ENCODE peak calls at places on chromosome X, in six cellular contexts. F is A172; Z is substantia nigra; I is foreskin melanocyte; U is CD8-positive, alpha-beta memory T cell; V is NCI-H510A. A is an unnamed sample.

GRCh38 chrX:42920752-42921151 is 142.8 kb upstream of the PPP1R2C start:
- DNase-seq in I (no peak), V (no peak), Z (no peak), U (no peak), F (no peak), A (no peak)

GRCh38 chrX:66110112-66110511 is 53.9 kb upstream of the HEPH start:
- DNase-seq in F (peak), Z (no peak), U (no peak), V (no peak), I (peak), A (no peak)

GRCh38 chrX:68084765-68085164 is 348.5 kb downstream of the OPHN1 start:
- DNase-seq in U (no peak), F (no peak), V (no peak), I (no peak), Z (no peak), A (no peak)

GRCh38 chrX:85611926-85612325 is 232.5 kb upstream of the POF1B start:
- DNase-seq in V (no peak), I (no peak), Z (no peak), U (no peak), F (no peak), A (no peak)

GRCh38 chrX:150094996-150095395 is 156.7 kb upstream of the EOLA2 start:
- DNase-seq in U (no peak), F (peak), I (no peak), Z (no peak), V (no peak), A (no peak)

GRCh38 chrX:134020910-134021309 is 35.5 kb upstream of the GPC3 start:
- DNase-seq in V (peak), I (no peak), Z (no peak), F (no peak), U (no peak), A (no peak)

GRCh38 chrX:53256446-53257041 is 24.8 kb downstream of the IQSEC2 start:
- DNase-seq in F (no peak), U (no peak), I (no peak), Z (no peak), V (no peak), A (no peak)

GRCh38 chrX:81120936-81121351 is 80.8 kb downstream of the HMGN5 start:
- DNase-seq in U (no peak), I (peak), F (peak), Z (peak), V (no peak), A (no peak)

GRCh38 chrX:10397349-10397748 is 223.0 kb downstream of the MID1 start:
- DNase-seq in V (no peak), Z (no peak), I (no peak), F (no peak), U (no peak), A (no peak)

GRCh38 chrX:868248-868647 is 237.7 kb downstream of the SHOX start:
- DNase-seq in Z (no peak), V (no peak), F (no peak), U (no peak), I (no peak), A (no peak)

GRCh38 chrX:13666836-13667235 is 13.9 kb downstream of the TCEANC start:
- DNase-seq in F (no peak), U (no peak), I (peak), V (no peak), Z (no peak), A (no peak)

GRCh38 chrX:74461384-74461783 is 40.1 kb downstream of the SLC16A2 start:
- DNase-seq in F (no peak), U (no peak), V (no peak), Z (no peak), I (no peak), A (no peak)

GRCh38 chrX:119399772-119400101 is 601 bp downstream of the SLC25A43 start:
- DNase-seq in U (no peak), Z (no peak), I (no peak), V (no peak), F (no peak), A (no peak)

GRCh38 chrX:125170459-125170858 is 149.2 kb upstream of the TEX13C start:
- DNase-seq in Z (no peak), V (no peak), F (no peak), I (no peak), U (no peak), A (no peak)

GRCh38 chrX:136689441-136689840 is 41.5 kb downstream of the CD40LG start:
- DNase-seq in F (no peak), V (no peak), Z (no peak), U (no peak), I (no peak), A (no peak)

GRCh38 chrX:29422034-29422433 is 793.3 kb upstream of the MAGEB2 start:
- DNase-seq in F (no peak), Z (no peak), U (no peak), V (no peak), I (no peak), A (no peak)

GRCh38 chrX:45801554-45801953 is 600.9 kb upstream of the DIPK2B start:
- DNase-seq in Z (no peak), F (peak), U (no peak), V (no peak), I (no peak), A (no peak)

GRCh38 chrX:47797084-47797483 is 39.6 kb upstream of the ZNF81 start:
- DNase-seq in Z (no peak), F (no peak), V (no peak), U (no peak), I (peak), A (no peak)

GRCh38 chrX:109600114-109600710 is 24.8 kb downstream of the KCNE5 start:
- DNase-seq in Z (no peak), V (no peak), F (no peak), U (no peak), I (no peak), A (no peak)

GRCh38 chrX:43000121-43000520 is 222.2 kb upstream of the PPP1R2C start:
- DNase-seq in V (no peak), Z (no peak), I (no peak), F (no peak), U (no peak), A (no peak)

GRCh38 chrX:15465896-15466651 is 27.1 kb downstream of the PIR start:
- DNase-seq in U (no peak), V (no peak), Z (no peak), I (no peak), F (no peak), A (no peak)

GRCh38 chrX:52368368-52369055 is at the start of gene XAGE2:
- DNase-seq in F (no peak), U (no peak), Z (no peak), I (no peak), V (no peak), A (no peak)

GRCh38 chrX:95318882-95319281 is 1365.8 kb upstream of the DIAPH2 start:
- DNase-seq in V (no peak), I (peak), U (no peak), Z (no peak), F (peak), A (no peak)

GRCh38 chrX:11478036-11478435 is 184.8 kb downstream of the AMELX start:
- DNase-seq in F (no peak), I (no peak), U (no peak), V (no peak), Z (no peak), A (no peak)

GRCh38 chrX:96425204-96425603 is 259.4 kb upstream of the DIAPH2 start:
- DNase-seq in Z (no peak), I (no peak), U (no peak), F (no peak), V (no peak), A (no peak)

GRCh38 chrX:105451426-105451825 is 230.9 kb upstream of the TEX13A start:
- DNase-seq in I (no peak), V (no peak), U (no peak), F (no peak), Z (no peak), A (no peak)

GRCh38 chrX:123797543-123798447 is 62.1 kb upstream of the XIAP start:
- DNase-seq in Z (no peak), V (no peak), U (no peak), I (no peak), F (no peak), A (no peak)

GRCh38 chrX:7055386-7056137 is 92.0 kb upstream of the STS start:
- DNase-seq in V (no peak), U (no peak), Z (no peak), F (no peak), I (no peak), A (no peak)

GRCh38 chrX:138031715-138032114 is 465.8 kb downstream of the ZIC3 start:
- DNase-seq in Z (no peak), F (no peak), V (no peak), I (no peak), U (no peak), A (no peak)

GRCh38 chrX:132333351-132333750 is 114.1 kb upstream of the RAP2C start:
- DNase-seq in I (no peak), V (no peak), Z (no peak), U (no peak), F (no peak), A (no peak)

GRCh38 chrX:56130013-56130412 is 102.1 kb upstream of the KLF8 start:
- DNase-seq in F (no peak), U (no peak), V (no peak), Z (no peak), I (no peak), A (no peak)

GRCh38 chrX:18288716-18289115 is 65.8 kb downstream of the SCML2 start:
- DNase-seq in U (no peak), F (no peak), Z (no peak), I (no peak), V (no peak), A (no peak)

GRCh38 chrX:51461053-51462050 is 35.0 kb downstream of the NUDT11 start:
- DNase-seq in F (peak), U (no peak), Z (no peak), I (peak), V (no peak), A (no peak)

GRCh38 chrX:16702700-16703599 is 9.5 kb downstream of the CTPS2 start:
- DNase-seq in U (no peak), I (no peak), Z (no peak), F (no peak), V (no peak), A (no peak)

GRCh38 chrX:11558972-11559371 is 106.7 kb downstream of the ARHGAP6 start:
- DNase-seq in V (no peak), U (peak), I (peak), Z (no peak), F (peak), A (no peak)

GRCh38 chrX:1481636-1482529 is 29.2 kb upstream of the ASMTL start:
- DNase-seq in U (peak), V (no peak), F (peak), I (peak), Z (no peak), A (no peak)